ENCODE peak calls at places on chromosome 3, in six cellular contexts. One of them, this sample, is unnamed.

GRCh38 chr3:108669211-108669610 is 79.7 kb downstream of the DZIP3 start:
- DNase-seq in upper lobe of right lung: no peak
- DNase-seq in substantia nigra: no peak
- DNase-seq in psoas muscle: no peak
- DNase-seq in thoracic aorta: no peak
- DNase-seq in neural progenitor cell: no peak
- DNase-seq in this sample: no peak

GRCh38 chr3:46670000-46670890 is 23.2 kb downstream of the ALS2CL start:
- DNase-seq in upper lobe of right lung: peak
- DNase-seq in substantia nigra: no peak
- DNase-seq in psoas muscle: peak
- DNase-seq in thoracic aorta: no peak
- DNase-seq in neural progenitor cell: no peak
- DNase-seq in this sample: no peak

GRCh38 chr3:177820683-177821316 is 623.5 kb upstream of the TBL1XR1 start:
- DNase-seq in upper lobe of right lung: no peak
- DNase-seq in substantia nigra: no peak
- DNase-seq in psoas muscle: no peak
- DNase-seq in thoracic aorta: no peak
- DNase-seq in neural progenitor cell: no peak
- DNase-seq in this sample: no peak

GRCh38 chr3:146160964-146161724 is at the start of gene PLOD2:
- DNase-seq in upper lobe of right lung: peak
- DNase-seq in substantia nigra: peak
- DNase-seq in psoas muscle: peak
- DNase-seq in thoracic aorta: peak
- DNase-seq in neural progenitor cell: peak
- DNase-seq in this sample: no peak

GRCh38 chr3:11438636-11439035 is 166.4 kb downstream of the ATG7 start:
- DNase-seq in upper lobe of right lung: no peak
- DNase-seq in substantia nigra: no peak
- DNase-seq in psoas muscle: no peak
- DNase-seq in thoracic aorta: no peak
- DNase-seq in neural progenitor cell: no peak
- DNase-seq in this sample: no peak

GRCh38 chr3:129688310-129688895 is 81.9 kb upstream of the PLXND1 start:
- DNase-seq in upper lobe of right lung: no peak
- DNase-seq in substantia nigra: peak
- DNase-seq in psoas muscle: peak
- DNase-seq in thoracic aorta: peak
- DNase-seq in neural progenitor cell: peak
- DNase-seq in this sample: no peak

GRCh38 chr3:87069963-87070362 is 79.0 kb upstream of the VGLL3 start:
- DNase-seq in upper lobe of right lung: no peak
- DNase-seq in substantia nigra: no peak
- DNase-seq in psoas muscle: no peak
- DNase-seq in thoracic aorta: no peak
- DNase-seq in neural progenitor cell: no peak
- DNase-seq in this sample: no peak

GRCh38 chr3:126721246-126721645 is 17.2 kb downstream of the CHCHD6 start:
- DNase-seq in upper lobe of right lung: no peak
- DNase-seq in substantia nigra: no peak
- DNase-seq in psoas muscle: no peak
- DNase-seq in thoracic aorta: no peak
- DNase-seq in neural progenitor cell: no peak
- DNase-seq in this sample: no peak

GRCh38 chr3:278300-279064 is 81.9 kb downstream of the CHL1 start:
- DNase-seq in upper lobe of right lung: no peak
- DNase-seq in substantia nigra: no peak
- DNase-seq in psoas muscle: peak
- DNase-seq in thoracic aorta: no peak
- DNase-seq in neural progenitor cell: no peak
- DNase-seq in this sample: no peak

GRCh38 chr3:45367451-45367850 is 20.9 kb upstream of the LARS2 start:
- DNase-seq in upper lobe of right lung: no peak
- DNase-seq in substantia nigra: no peak
- DNase-seq in psoas muscle: no peak
- DNase-seq in thoracic aorta: no peak
- DNase-seq in neural progenitor cell: no peak
- DNase-seq in this sample: no peak

GRCh38 chr3:133859381-133860245 is 36.1 kb downstream of the RAB6B start:
- DNase-seq in upper lobe of right lung: peak
- DNase-seq in substantia nigra: no peak
- DNase-seq in psoas muscle: no peak
- DNase-seq in thoracic aorta: no peak
- DNase-seq in neural progenitor cell: no peak
- DNase-seq in this sample: no peak

GRCh38 chr3:181739628-181740027 is 27.9 kb downstream of the SOX2 start:
- DNase-seq in upper lobe of right lung: no peak
- DNase-seq in substantia nigra: no peak
- DNase-seq in psoas muscle: no peak
- DNase-seq in thoracic aorta: no peak
- DNase-seq in neural progenitor cell: no peak
- DNase-seq in this sample: no peak

GRCh38 chr3:84547971-84548970 is 410.5 kb upstream of the CADM2 start:
- DNase-seq in upper lobe of right lung: no peak
- DNase-seq in substantia nigra: peak
- DNase-seq in psoas muscle: peak
- DNase-seq in thoracic aorta: no peak
- DNase-seq in neural progenitor cell: peak
- DNase-seq in this sample: no peak

GRCh38 chr3:146454796-146455195 is 14.6 kb downstream of the PLSCR2 start:
- DNase-seq in upper lobe of right lung: no peak
- DNase-seq in substantia nigra: no peak
- DNase-seq in psoas muscle: no peak
- DNase-seq in thoracic aorta: no peak
- DNase-seq in neural progenitor cell: no peak
- DNase-seq in this sample: no peak

GRCh38 chr3:134829716-134830115 is 34.7 kb downstream of the EPHB1 start:
- DNase-seq in upper lobe of right lung: no peak
- DNase-seq in substantia nigra: no peak
- DNase-seq in psoas muscle: no peak
- DNase-seq in thoracic aorta: no peak
- DNase-seq in neural progenitor cell: no peak
- DNase-seq in this sample: no peak

GRCh38 chr3:28376424-28376823 is 27.8 kb upstream of the AZI2 start:
- DNase-seq in upper lobe of right lung: no peak
- DNase-seq in substantia nigra: no peak
- DNase-seq in psoas muscle: no peak
- DNase-seq in thoracic aorta: no peak
- DNase-seq in neural progenitor cell: no peak
- DNase-seq in this sample: no peak

GRCh38 chr3:41200669-41201021 is 1.3 kb downstream of the CTNNB1 start:
- DNase-seq in upper lobe of right lung: no peak
- DNase-seq in substantia nigra: peak
- DNase-seq in psoas muscle: no peak
- DNase-seq in thoracic aorta: no peak
- DNase-seq in neural progenitor cell: peak
- DNase-seq in this sample: no peak

GRCh38 chr3:111748132-111748531 is 110.9 kb upstream of the PHLDB2 start:
- DNase-seq in upper lobe of right lung: no peak
- DNase-seq in substantia nigra: no peak
- DNase-seq in psoas muscle: no peak
- DNase-seq in thoracic aorta: no peak
- DNase-seq in neural progenitor cell: no peak
- DNase-seq in this sample: no peak
- H3K27ac ChIP-seq in upper lobe of right lung: no peak
- H3K27ac ChIP-seq in substantia nigra: no peak
- H3K27ac ChIP-seq in psoas muscle: no peak
- H3K27ac ChIP-seq in thoracic aorta: no peak
- H3K27ac ChIP-seq in neural progenitor cell: no peak
- H3K27ac ChIP-seq in this sample: peak

GRCh38 chr3:53260286-53260785 is 4.5 kb upstream of the TKT start:
- DNase-seq in upper lobe of right lung: no peak
- DNase-seq in substantia nigra: no peak
- DNase-seq in psoas muscle: peak
- DNase-seq in thoracic aorta: no peak
- DNase-seq in neural progenitor cell: no peak
- DNase-seq in this sample: no peak
- H3K27ac ChIP-seq in upper lobe of right lung: no peak
- H3K27ac ChIP-seq in substantia nigra: peak
- H3K27ac ChIP-seq in psoas muscle: peak
- H3K27ac ChIP-seq in thoracic aorta: no peak
- H3K27ac ChIP-seq in neural progenitor cell: no peak
- H3K27ac ChIP-seq in this sample: no peak

GRCh38 chr3:184565421-184566211 is 4.0 kb downstream of the EPHB3 start:
- DNase-seq in upper lobe of right lung: peak
- DNase-seq in substantia nigra: no peak
- DNase-seq in psoas muscle: no peak
- DNase-seq in thoracic aorta: no peak
- DNase-seq in neural progenitor cell: peak
- DNase-seq in this sample: no peak

GRCh38 chr3:184567924-184568590 is 6.5 kb downstream of the EPHB3 start:
- DNase-seq in upper lobe of right lung: no peak
- DNase-seq in substantia nigra: no peak
- DNase-seq in psoas muscle: peak
- DNase-seq in thoracic aorta: no peak
- DNase-seq in neural progenitor cell: no peak
- DNase-seq in this sample: no peak

GRCh38 chr3:184564685-184565385 is 3.2 kb downstream of the EPHB3 start:
- DNase-seq in upper lobe of right lung: no peak
- DNase-seq in substantia nigra: no peak
- DNase-seq in psoas muscle: no peak
- DNase-seq in thoracic aorta: no peak
- DNase-seq in neural progenitor cell: no peak
- DNase-seq in this sample: no peak

GRCh38 chr3:184568591-184568917 is 7.0 kb downstream of the EPHB3 start:
- DNase-seq in upper lobe of right lung: no peak
- DNase-seq in substantia nigra: no peak
- DNase-seq in psoas muscle: no peak
- DNase-seq in thoracic aorta: no peak
- DNase-seq in neural progenitor cell: no peak
- DNase-seq in this sample: no peak

DNA sequence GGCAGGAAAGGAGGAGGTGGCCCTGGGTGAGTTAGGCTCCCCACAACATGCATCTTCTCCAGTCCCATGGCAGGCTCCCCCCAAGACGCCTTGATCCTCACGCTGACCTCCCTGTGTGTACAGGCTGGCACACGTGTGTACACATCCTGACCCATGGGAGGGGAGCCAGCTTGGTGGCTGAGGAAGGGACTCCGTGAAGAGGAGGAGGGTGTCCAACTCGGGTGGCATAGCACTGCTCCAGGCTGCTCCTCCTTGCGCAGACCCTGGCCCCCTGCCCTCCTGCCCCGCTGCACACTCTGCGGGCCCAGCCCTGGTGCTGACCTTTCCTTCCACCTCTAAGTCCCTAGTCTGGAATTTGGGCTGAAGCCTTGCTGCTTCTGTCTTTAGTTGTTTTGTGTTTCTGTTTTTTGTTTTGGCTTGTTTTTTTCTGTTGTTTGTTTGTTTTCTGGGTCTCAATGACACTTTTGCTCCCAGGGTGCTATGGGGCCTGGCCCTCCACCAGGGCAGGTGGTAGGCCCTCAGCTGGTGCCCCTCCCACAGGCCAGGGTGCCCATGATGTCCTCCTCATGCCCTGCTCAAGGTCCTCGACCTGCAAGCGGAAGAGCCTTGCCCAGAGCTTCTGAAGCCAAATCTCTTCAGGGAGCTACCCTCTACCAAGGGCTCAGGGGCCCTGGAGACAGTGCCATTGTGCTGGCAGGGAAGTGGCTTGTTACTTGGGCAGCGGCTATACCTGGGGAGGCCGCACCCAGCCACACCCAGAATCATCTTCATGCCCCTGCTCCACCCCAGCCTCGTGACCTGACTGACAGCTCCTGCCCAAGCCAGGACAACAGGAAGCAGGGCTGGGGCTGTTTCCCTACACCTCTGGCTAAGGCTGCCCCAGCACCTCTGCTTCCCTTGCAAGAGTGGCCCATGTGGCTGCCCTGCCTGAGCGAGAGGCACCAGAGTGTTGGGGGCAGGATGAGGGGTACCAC is 5.1 kb downstream of the EPHB3 start:
- DNase-seq in upper lobe of right lung: no peak
- DNase-seq in substantia nigra: no peak
- DNase-seq in psoas muscle: no peak
- DNase-seq in thoracic aorta: no peak
- DNase-seq in neural progenitor cell: no peak
- DNase-seq in this sample: no peak
- H3K27ac ChIP-seq in upper lobe of right lung: peak
- H3K27ac ChIP-seq in substantia nigra: no peak
- H3K27ac ChIP-seq in psoas muscle: no peak
- H3K27ac ChIP-seq in thoracic aorta: peak
- H3K27ac ChIP-seq in neural progenitor cell: no peak
- H3K27ac ChIP-seq in this sample: peak

GRCh38 chr3:68809596-68809995 is 122.8 kb downstream of the TAFA4 start:
- DNase-seq in upper lobe of right lung: no peak
- DNase-seq in substantia nigra: no peak
- DNase-seq in psoas muscle: no peak
- DNase-seq in thoracic aorta: no peak
- DNase-seq in neural progenitor cell: no peak
- DNase-seq in this sample: no peak
- H3K27ac ChIP-seq in upper lobe of right lung: no peak
- H3K27ac ChIP-seq in substantia nigra: no peak
- H3K27ac ChIP-seq in psoas muscle: no peak
- H3K27ac ChIP-seq in thoracic aorta: no peak
- H3K27ac ChIP-seq in neural progenitor cell: no peak
- H3K27ac ChIP-seq in this sample: no peak